ENCODE peak calls at places on chromosome 1, in five cellular contexts. E, I, T, G and Q are unnamed samples.

GRCh38 chr1:39238476-39238875 is 34.0 kb downstream of the MACF1 start:
- DNase-seq in G (no peak), E (no peak), T (no peak), I (no peak), Q (no peak)

GRCh38 chr1:153775432-153776311 is 465 bp downstream of the SLC27A3 start:
- DNase-seq in E (no peak), G (peak; percentile 92), T (no peak), I (peak; percentile 67), Q (peak; percentile 82)

GRCh38 chr1:221887091-221887746 is 145.3 kb upstream of the DUSP10 start:
- DNase-seq in G (no peak), E (no peak), T (peak; percentile 33), I (peak; percentile 37), Q (peak; percentile 22)

GRCh38 chr1:161981735-161982525 is 41.7 kb downstream of the OLFML2B start:
- DNase-seq in T (no peak), G (no peak), E (no peak), I (no peak), Q (no peak)

GRCh38 chr1:22074803-22075202 is 22.3 kb downstream of the CDC42 start:
- DNase-seq in E (no peak), T (no peak), I (no peak), G (no peak), Q (no peak)

GRCh38 chr1:207791290-207791689 is 39.4 kb downstream of the CD46 start:
- DNase-seq in E (no peak), G (no peak), T (no peak), I (no peak), Q (no peak)

GRCh38 chr1:218742478-218743260 is 397.5 kb downstream of the TGFB2 start:
- DNase-seq in G (no peak), T (no peak), I (no peak), E (no peak), Q (no peak)

GRCh38 chr1:15543589-15544568 is 17.2 kb downstream of the DNAJC16 start:
- DNase-seq in G (no peak), I (no peak), E (no peak), T (no peak), Q (no peak)

GRCh38 chr1:94801919-94802546 is 18.1 kb upstream of the SLC44A3 start:
- DNase-seq in G (no peak), T (peak; percentile 49), I (no peak), E (no peak), Q (peak; percentile 66)

GRCh38 chr1:217027403-217028080 is 304.3 kb upstream of the ESRRG start:
- DNase-seq in I (no peak), E (peak; percentile 55), T (no peak), G (no peak), Q (no peak)

GRCh38 chr1:7659514-7659913 is 111.6 kb upstream of the VAMP3 start:
- DNase-seq in T (no peak), G (no peak), I (no peak), E (no peak), Q (no peak)

GRCh38 chr1:105795741-105796140 is 1260.7 kb upstream of the PRMT6 start:
- DNase-seq in E (no peak), G (no peak), I (no peak), T (no peak), Q (no peak)

GRCh38 chr1:230170610-230171009 is 103.6 kb downstream of the GALNT2 start:
- DNase-seq in E (no peak), T (no peak), G (peak; percentile 45), I (no peak), Q (no peak)

GRCh38 chr1:44515416-44515815 is 110.4 kb downstream of the RNF220 start:
- DNase-seq in T (no peak), G (no peak), I (no peak), E (no peak), Q (no peak)

GRCh38 chr1:52306227-52307006 is 59.6 kb downstream of the CC2D1B start:
- DNase-seq in G (no peak), I (no peak), T (peak; percentile 38), E (no peak), Q (no peak)

GRCh38 chr1:206606867-206607266 is 5.4 kb downstream of the EIF2D start:
- DNase-seq in T (peak; percentile 56), G (no peak), I (peak; percentile 60), E (no peak), Q (peak; percentile 51)

GRCh38 chr1:61951731-61952585 is 209.7 kb downstream of the PATJ start:
- DNase-seq in G (no peak), I (no peak), T (no peak), E (no peak), Q (peak; percentile 62)

GRCh38 chr1:232648316-232648715 is 18.4 kb upstream of the SIPA1L2 start:
- DNase-seq in T (no peak), I (no peak), G (no peak), E (no peak), Q (no peak)

GRCh38 chr1:156221986-156222692 is 9.3 kb downstream of the PMF1 start:
- DNase-seq in T (no peak), E (no peak), G (no peak), I (no peak), Q (no peak)

GRCh38 chr1:200923607-200924006 is 28.9 kb downstream of the INAVA start:
- DNase-seq in E (no peak), I (no peak), T (peak; percentile 69), G (no peak), Q (no peak)

GRCh38 chr1:151814426-151814825 is 9.2 kb upstream of the LINGO4 start:
- DNase-seq in I (no peak), T (no peak), G (no peak), E (no peak), Q (no peak)

GRCh38 chr1:205240118-205240517 is 12.4 kb downstream of the TMCC2 start:
- DNase-seq in T (no peak), G (no peak), E (no peak), I (no peak), Q (no peak)

GRCh38 chr1:107229711-107230110 is 88.9 kb downstream of the NTNG1 start:
- DNase-seq in E (no peak), I (no peak), G (no peak), T (no peak), Q (no peak)

GRCh38 chr1:93605812-93606512 is 75.7 kb downstream of the BCAR3 start:
- DNase-seq in I (no peak), G (no peak), E (no peak), T (no peak), Q (no peak)

GRCh38 chr1:175479521-175480342 is 263.7 kb downstream of the TNR start:
- DNase-seq in T (no peak), E (no peak), I (no peak), G (no peak), Q (no peak)

GRCh38 chr1:119298687-119299086 is 69.9 kb upstream of the HAO2 start:
- DNase-seq in E (no peak), I (no peak), G (no peak), T (peak; percentile 58), Q (no peak)

GRCh38 chr1:47209725-47210330 is 20.0 kb upstream of the PDZK1IP1 start:
- DNase-seq in T (no peak), I (no peak), E (no peak), G (no peak), Q (no peak)

GRCh38 chr1:47209091-47209490 is 19.3 kb upstream of the PDZK1IP1 start:
- DNase-seq in I (no peak), G (peak; percentile 56), T (no peak), E (no peak), Q (no peak)

GRCh38 chr1:47210666-47211065 is 20.8 kb upstream of the PDZK1IP1 start:
- DNase-seq in T (no peak), E (no peak), G (no peak), I (no peak), Q (no peak)

GRCh38 chr1:47207811-47208373 is 18.1 kb upstream of the PDZK1IP1 start:
- DNase-seq in I (no peak), G (no peak), E (no peak), T (no peak), Q (no peak)

GRCh38 chr1:47208374-47208850 is 18.6 kb upstream of the PDZK1IP1 start:
- DNase-seq in T (no peak), I (no peak), E (no peak), G (peak; percentile 74), Q (peak; percentile 89)
- TF ChIP-seq SUZ12 in T (no peak), I (no peak), E (no peak), G (no peak), Q (no peak)

GRCh38 chr1:11059990-11060948 is at the start of gene SRM:
- DNase-seq in G (peak; percentile 90), T (peak; percentile 76), I (peak; percentile 97), E (peak; percentile 40), Q (peak; percentile 80)

GRCh38 chr1:11059166-11059989 is 440 bp downstream of the SRM start:
- DNase-seq in E (no peak), G (peak; percentile 68), I (no peak), T (no peak), Q (no peak)

GRCh38 chr1:11062965-11063401 is 3.2 kb upstream of the SRM start:
- DNase-seq in G (no peak), I (no peak), E (peak; percentile 87), T (no peak), Q (no peak)

GRCh38 chr1:11058595-11059165 is 1.1 kb downstream of the SRM start:
- DNase-seq in I (no peak), E (no peak), T (no peak), G (no peak), Q (no peak)

GRCh38 chr1:11061652-11062365 is 2.0 kb upstream of the SRM start:
- DNase-seq in T (no peak), G (no peak), E (no peak), I (no peak), Q (no peak)
- TF ChIP-seq SUZ12 in T (no peak), G (no peak), E (no peak), I (no peak), Q (no peak)

GRCh38 chr1:196685506-196685905 is 33.7 kb downstream of the CFH start:
- DNase-seq in E (no peak), I (no peak), T (no peak), G (no peak), Q (no peak)
- TF ChIP-seq SUZ12 in E (no peak), I (no peak), T (no peak), G (no peak), Q (no peak)

GRCh38 chr1:235266325-235266724 is 61.7 kb downstream of the ARID4B start:
- DNase-seq in T (no peak), I (no peak), G (no peak), E (no peak), Q (no peak)
- TF ChIP-seq SUZ12 in T (no peak), I (no peak), G (no peak), E (no peak), Q (no peak)

DNA sequence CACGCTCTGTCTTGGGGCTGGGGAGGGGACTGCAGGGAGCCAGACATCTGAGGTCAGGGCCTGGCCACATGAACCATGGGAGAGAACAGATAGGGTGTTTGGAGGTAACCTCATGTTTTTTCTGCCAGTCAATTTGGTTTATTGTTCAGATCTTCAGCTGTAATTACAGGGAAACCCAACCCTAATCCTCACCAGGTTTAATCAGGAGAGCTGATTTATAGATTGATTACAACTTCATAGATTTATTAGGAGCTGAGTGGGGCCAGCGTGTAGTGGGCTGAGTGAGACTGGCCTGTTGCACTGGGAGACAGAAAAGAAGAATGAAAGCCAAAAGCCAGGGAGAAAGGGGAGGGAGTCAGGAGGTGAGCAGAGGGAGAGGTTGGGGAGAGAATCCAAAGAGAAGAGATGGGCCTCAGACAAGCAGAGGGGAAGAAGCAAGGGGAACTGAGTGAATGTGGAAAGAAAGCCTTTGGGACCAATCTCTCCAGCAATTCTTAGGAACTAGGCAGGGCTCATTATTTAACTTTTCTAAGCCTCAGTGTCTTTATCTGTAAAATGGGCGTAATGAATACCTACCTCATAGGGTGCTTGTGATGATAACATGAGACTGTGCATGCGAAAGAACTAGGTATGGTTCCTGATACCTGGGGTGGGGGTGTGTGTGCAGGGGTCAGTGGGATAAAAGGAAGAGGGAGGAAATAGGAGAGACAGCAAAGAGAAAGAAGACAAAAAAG is 17.0 kb upstream of the STUM start:
- DNase-seq in E (no peak), I (no peak), T (no peak), G (no peak), Q (no peak)
- TF ChIP-seq SUZ12 in E (no peak), I (no peak), T (no peak), G (no peak), Q (no peak)

GRCh38 chr1:226873771-226874578 is 3.6 kb downstream of the PSEN2 start:
- DNase-seq in E (no peak), I (no peak), G (no peak), T (no peak), Q (no peak)
- TF ChIP-seq SUZ12 in E (no peak), I (no peak), G (no peak), T (no peak), Q (no peak)